ENCODE peak calls at places on chromosome 1, in five cellular contexts. One of them, this sample, is unnamed.
A peak's percentile ranks its signal among the peaks of the same experiment; 100 is the strongest.

GRCh38 chr1:159594581-159594980 is 7.0 kb downstream of the APCS start:
- DNase-seq in stimulated activated CD8-positive, alpha-beta memory T cell treated with anti-CD3 and anti-CD28 coated beads, Interleukin-2, amount 100 ng/mL, for 48 hours: no peak
- DNase-seq in immature natural killer cell: no peak
- DNase-seq in transverse colon: no peak
- DNase-seq in foreskin fibroblast: no peak
- DNase-seq in this sample: no peak

GRCh38 chr1:161779393-161779792 is 13.3 kb downstream of the ATF6 start:
- DNase-seq in immature natural killer cell: no peak
- DNase-seq in stimulated activated CD8-positive, alpha-beta memory T cell treated with anti-CD3 and anti-CD28 coated beads, Interleukin-2, amount 100 ng/mL, for 48 hours: no peak
- DNase-seq in foreskin fibroblast: no peak
- DNase-seq in transverse colon: no peak
- DNase-seq in this sample: no peak

GRCh38 chr1:182170941-182171461 is 109.5 kb upstream of the ZNF648 start:
- DNase-seq in immature natural killer cell: no peak
- DNase-seq in transverse colon: no peak
- DNase-seq in foreskin fibroblast: no peak
- DNase-seq in stimulated activated CD8-positive, alpha-beta memory T cell treated with anti-CD3 and anti-CD28 coated beads, Interleukin-2, amount 100 ng/mL, for 48 hours: no peak
- DNase-seq in this sample: no peak

GRCh38 chr1:172991674-172992400 is 58.9 kb downstream of the TNFSF18 start:
- DNase-seq in foreskin fibroblast: no peak
- DNase-seq in immature natural killer cell: no peak
- DNase-seq in transverse colon: no peak
- DNase-seq in stimulated activated CD8-positive, alpha-beta memory T cell treated with anti-CD3 and anti-CD28 coated beads, Interleukin-2, amount 100 ng/mL, for 48 hours: no peak
- DNase-seq in this sample: no peak

GRCh38 chr1:153277852-153278251 is 18.4 kb downstream of the LORICRIN start:
- DNase-seq in stimulated activated CD8-positive, alpha-beta memory T cell treated with anti-CD3 and anti-CD28 coated beads, Interleukin-2, amount 100 ng/mL, for 48 hours: no peak
- DNase-seq in transverse colon: peak; percentile 35
- DNase-seq in immature natural killer cell: no peak
- DNase-seq in foreskin fibroblast: no peak
- DNase-seq in this sample: peak; percentile 37

GRCh38 chr1:86430376-86430775 is 6.4 kb downstream of the CLCA2 start:
- DNase-seq in immature natural killer cell: no peak
- DNase-seq in transverse colon: no peak
- DNase-seq in foreskin fibroblast: no peak
- DNase-seq in stimulated activated CD8-positive, alpha-beta memory T cell treated with anti-CD3 and anti-CD28 coated beads, Interleukin-2, amount 100 ng/mL, for 48 hours: no peak
- DNase-seq in this sample: no peak

GRCh38 chr1:183806650-183807049 is 1.7 kb downstream of the RGL1 start:
- DNase-seq in transverse colon: no peak
- DNase-seq in foreskin fibroblast: no peak
- DNase-seq in stimulated activated CD8-positive, alpha-beta memory T cell treated with anti-CD3 and anti-CD28 coated beads, Interleukin-2, amount 100 ng/mL, for 48 hours: no peak
- DNase-seq in immature natural killer cell: no peak
- DNase-seq in this sample: no peak

GRCh38 chr1:69513621-69514020 is 54.1 kb upstream of the LRRC7 start:
- DNase-seq in stimulated activated CD8-positive, alpha-beta memory T cell treated with anti-CD3 and anti-CD28 coated beads, Interleukin-2, amount 100 ng/mL, for 48 hours: no peak
- DNase-seq in foreskin fibroblast: no peak
- DNase-seq in transverse colon: no peak
- DNase-seq in immature natural killer cell: no peak
- DNase-seq in this sample: no peak

GRCh38 chr1:15726508-15726907 is 9.6 kb upstream of the SLC25A34 start:
- DNase-seq in immature natural killer cell: no peak
- DNase-seq in stimulated activated CD8-positive, alpha-beta memory T cell treated with anti-CD3 and anti-CD28 coated beads, Interleukin-2, amount 100 ng/mL, for 48 hours: no peak
- DNase-seq in transverse colon: no peak
- DNase-seq in foreskin fibroblast: no peak
- DNase-seq in this sample: no peak

GRCh38 chr1:86981482-86982311 is 67.3 kb downstream of the HS2ST1 start:
- DNase-seq in immature natural killer cell: no peak
- DNase-seq in foreskin fibroblast: no peak
- DNase-seq in stimulated activated CD8-positive, alpha-beta memory T cell treated with anti-CD3 and anti-CD28 coated beads, Interleukin-2, amount 100 ng/mL, for 48 hours: no peak
- DNase-seq in transverse colon: no peak
- DNase-seq in this sample: peak; percentile 40

GRCh38 chr1:178282949-178283367 is 189.1 kb downstream of the RASAL2 start:
- DNase-seq in foreskin fibroblast: peak; percentile 30
- DNase-seq in immature natural killer cell: no peak
- DNase-seq in stimulated activated CD8-positive, alpha-beta memory T cell treated with anti-CD3 and anti-CD28 coated beads, Interleukin-2, amount 100 ng/mL, for 48 hours: no peak
- DNase-seq in transverse colon: no peak
- DNase-seq in this sample: no peak

GRCh38 chr1:157004771-157005170 is 40.8 kb downstream of the ARHGEF11 start:
- DNase-seq in stimulated activated CD8-positive, alpha-beta memory T cell treated with anti-CD3 and anti-CD28 coated beads, Interleukin-2, amount 100 ng/mL, for 48 hours: no peak
- DNase-seq in immature natural killer cell: no peak
- DNase-seq in foreskin fibroblast: no peak
- DNase-seq in transverse colon: no peak
- DNase-seq in this sample: no peak

GRCh38 chr1:197173571-197174482 is 27.4 kb upstream of the ASPM start:
- DNase-seq in foreskin fibroblast: peak; percentile 62
- DNase-seq in stimulated activated CD8-positive, alpha-beta memory T cell treated with anti-CD3 and anti-CD28 coated beads, Interleukin-2, amount 100 ng/mL, for 48 hours: no peak
- DNase-seq in transverse colon: no peak
- DNase-seq in immature natural killer cell: no peak
- DNase-seq in this sample: no peak

GRCh38 chr1:186511761-186512637 is 51.1 kb upstream of the PDC start:
- DNase-seq in foreskin fibroblast: no peak
- DNase-seq in stimulated activated CD8-positive, alpha-beta memory T cell treated with anti-CD3 and anti-CD28 coated beads, Interleukin-2, amount 100 ng/mL, for 48 hours: no peak
- DNase-seq in transverse colon: peak; percentile 8
- DNase-seq in immature natural killer cell: no peak
- DNase-seq in this sample: peak; percentile 3

GRCh38 chr1:44701141-44701573 is 26.6 kb downstream of the ARMH1 start:
- DNase-seq in transverse colon: no peak
- DNase-seq in stimulated activated CD8-positive, alpha-beta memory T cell treated with anti-CD3 and anti-CD28 coated beads, Interleukin-2, amount 100 ng/mL, for 48 hours: no peak
- DNase-seq in foreskin fibroblast: no peak
- DNase-seq in immature natural killer cell: no peak
- DNase-seq in this sample: no peak

GRCh38 chr1:217273866-217274265 is 357.0 kb downstream of the GPATCH2 start:
- DNase-seq in transverse colon: no peak
- DNase-seq in foreskin fibroblast: peak; percentile 14
- DNase-seq in immature natural killer cell: no peak
- DNase-seq in stimulated activated CD8-positive, alpha-beta memory T cell treated with anti-CD3 and anti-CD28 coated beads, Interleukin-2, amount 100 ng/mL, for 48 hours: no peak
- DNase-seq in this sample: no peak

GRCh38 chr1:208127791-208128408 is 116.3 kb downstream of the PLXNA2 start:
- DNase-seq in transverse colon: no peak
- DNase-seq in immature natural killer cell: no peak
- DNase-seq in stimulated activated CD8-positive, alpha-beta memory T cell treated with anti-CD3 and anti-CD28 coated beads, Interleukin-2, amount 100 ng/mL, for 48 hours: no peak
- DNase-seq in foreskin fibroblast: no peak
- DNase-seq in this sample: no peak

GRCh38 chr1:28553229-28553930 is 495 bp downstream of the TRNAU1AP start:
- DNase-seq in transverse colon: peak; percentile 53
- DNase-seq in foreskin fibroblast: peak; percentile 30
- DNase-seq in immature natural killer cell: no peak
- DNase-seq in stimulated activated CD8-positive, alpha-beta memory T cell treated with anti-CD3 and anti-CD28 coated beads, Interleukin-2, amount 100 ng/mL, for 48 hours: no peak
- DNase-seq in this sample: peak; percentile 24

GRCh38 chr1:67601539-67601938 is 83.5 kb upstream of the GADD45A start:
- DNase-seq in stimulated activated CD8-positive, alpha-beta memory T cell treated with anti-CD3 and anti-CD28 coated beads, Interleukin-2, amount 100 ng/mL, for 48 hours: no peak
- DNase-seq in transverse colon: no peak
- DNase-seq in immature natural killer cell: no peak
- DNase-seq in foreskin fibroblast: no peak
- DNase-seq in this sample: no peak

GRCh38 chr1:172135076-172135672 is 285.3 kb upstream of the C1orf105 start:
- DNase-seq in transverse colon: peak; percentile 10
- DNase-seq in stimulated activated CD8-positive, alpha-beta memory T cell treated with anti-CD3 and anti-CD28 coated beads, Interleukin-2, amount 100 ng/mL, for 48 hours: no peak
- DNase-seq in foreskin fibroblast: no peak
- DNase-seq in immature natural killer cell: peak; percentile 39
- DNase-seq in this sample: no peak

GRCh38 chr1:41547781-41548560 is 63.5 kb upstream of the EDN2 start:
- DNase-seq in foreskin fibroblast: no peak
- DNase-seq in transverse colon: no peak
- DNase-seq in stimulated activated CD8-positive, alpha-beta memory T cell treated with anti-CD3 and anti-CD28 coated beads, Interleukin-2, amount 100 ng/mL, for 48 hours: no peak
- DNase-seq in immature natural killer cell: no peak
- DNase-seq in this sample: no peak

GRCh38 chr1:155010211-155010918 is 7.8 kb downstream of the ZBTB7B start:
- DNase-seq in immature natural killer cell: no peak
- DNase-seq in stimulated activated CD8-positive, alpha-beta memory T cell treated with anti-CD3 and anti-CD28 coated beads, Interleukin-2, amount 100 ng/mL, for 48 hours: no peak
- DNase-seq in transverse colon: no peak
- DNase-seq in foreskin fibroblast: no peak
- DNase-seq in this sample: no peak

GRCh38 chr1:51131185-51131584 is 29.2 kb downstream of the C1orf185 start:
- DNase-seq in foreskin fibroblast: no peak
- DNase-seq in transverse colon: no peak
- DNase-seq in immature natural killer cell: no peak
- DNase-seq in stimulated activated CD8-positive, alpha-beta memory T cell treated with anti-CD3 and anti-CD28 coated beads, Interleukin-2, amount 100 ng/mL, for 48 hours: no peak
- DNase-seq in this sample: no peak

GRCh38 chr1:44021156-44021555 is 10.1 kb downstream of the SLC6A9 start:
- DNase-seq in foreskin fibroblast: no peak
- DNase-seq in transverse colon: no peak
- DNase-seq in immature natural killer cell: no peak
- DNase-seq in stimulated activated CD8-positive, alpha-beta memory T cell treated with anti-CD3 and anti-CD28 coated beads, Interleukin-2, amount 100 ng/mL, for 48 hours: no peak
- DNase-seq in this sample: no peak

GRCh38 chr1:75074719-75075395 is 59.3 kb upstream of the LHX8 start:
- DNase-seq in foreskin fibroblast: no peak
- DNase-seq in transverse colon: no peak
- DNase-seq in stimulated activated CD8-positive, alpha-beta memory T cell treated with anti-CD3 and anti-CD28 coated beads, Interleukin-2, amount 100 ng/mL, for 48 hours: no peak
- DNase-seq in immature natural killer cell: no peak
- DNase-seq in this sample: no peak

GRCh38 chr1:94554611-94555010 is 13.1 kb upstream of the F3 start:
- DNase-seq in stimulated activated CD8-positive, alpha-beta memory T cell treated with anti-CD3 and anti-CD28 coated beads, Interleukin-2, amount 100 ng/mL, for 48 hours: no peak
- DNase-seq in foreskin fibroblast: no peak
- DNase-seq in immature natural killer cell: no peak
- DNase-seq in transverse colon: no peak
- DNase-seq in this sample: no peak

GRCh38 chr1:201264554-201264953 is 18.8 kb upstream of the PKP1 start:
- DNase-seq in immature natural killer cell: no peak
- DNase-seq in foreskin fibroblast: no peak
- DNase-seq in stimulated activated CD8-positive, alpha-beta memory T cell treated with anti-CD3 and anti-CD28 coated beads, Interleukin-2, amount 100 ng/mL, for 48 hours: no peak
- DNase-seq in transverse colon: no peak
- DNase-seq in this sample: no peak